ENCODE peak calls at places on chromosomes 4 and X, in nine cellular contexts. X is heart left ventricle; K is brain microvascular endothelial cell; M is MM.1S; C is cardiac muscle cell; T is HL-60; U is CD8-positive, alpha-beta T cell; G is H9; R is pancreas. E is an unnamed sample.

GRCh38 chr4:129926936-129927335 is 831.0 kb downstream of the C4orf33 start:
- DNase-seq in G (no peak), C (no peak), R (no peak), K (no peak), T (no peak), U (no peak), X (no peak), M (peak), E (no peak)

GRCh38 chr4:131603705-131604104 is 1545.4 kb upstream of the PCDH10 start:
- DNase-seq in T (no peak), K (no peak), G (no peak), U (no peak), C (no peak), X (no peak), R (no peak), M (no peak), E (no peak)

GRCh38 chr4:40685300-40685699 is 55.6 kb upstream of the RBM47 start:
- DNase-seq in C (no peak), K (peak), U (no peak), M (no peak), G (no peak), T (no peak), X (no peak), R (no peak), E (no peak)

GRCh38 chrX:104482757-104483156 is 83.2 kb upstream of the IL1RAPL2 start:
- DNase-seq in M (peak), U (no peak), X (no peak), G (no peak), T (no peak), K (no peak), C (no peak), R (no peak), E (no peak)

GRCh38 chrX:19811807-19812604 is 75.4 kb downstream of the SH3KBP1 start:
- DNase-seq in R (no peak), K (peak), M (no peak), G (no peak), C (no peak), T (peak), U (no peak), X (no peak), E (no peak)

GRCh38 chr4:8578717-8579116 is 1.5 kb upstream of the GPR78 start:
- DNase-seq in U (no peak), G (no peak), C (no peak), T (no peak), K (no peak), M (no peak), X (no peak), R (no peak), E (no peak)

GRCh38 chrX:56733459-56734046 is 4.5 kb downstream of the NBDY start:
- DNase-seq in M (peak), R (no peak), U (peak), T (peak), C (peak), K (peak), G (no peak), X (no peak), E (no peak)

GRCh38 chrX:21374163-21374993 is at the start of gene CNKSR2:
- DNase-seq in C (peak), G (peak), T (peak), M (peak), U (peak), R (peak), X (peak), K (peak), E (peak)

DNA sequence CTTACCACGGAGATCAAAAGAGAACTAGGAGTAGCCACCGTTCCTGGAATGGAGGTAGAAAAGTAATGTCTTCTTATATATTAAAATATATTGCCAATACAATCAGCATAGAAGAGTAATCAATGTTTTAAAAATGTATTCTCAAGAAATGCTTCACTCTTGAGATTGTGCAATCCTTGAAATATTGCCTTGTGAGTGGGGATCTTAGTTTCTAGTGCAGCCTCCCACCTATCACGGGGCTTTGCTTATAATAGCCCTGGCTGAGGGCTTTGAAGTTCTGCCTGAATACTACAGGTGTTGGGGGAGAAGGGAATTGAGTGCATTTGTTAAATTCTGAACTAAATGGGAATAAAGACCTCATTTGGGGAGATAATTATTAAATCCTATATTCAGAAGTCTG is 55.5 kb downstream of the VGLL1 start:
- DNase-seq in R (no peak), T (no peak), M (no peak), X (no peak), K (no peak), C (no peak), G (no peak), U (no peak), E (no peak)
- H3K27ac ChIP-seq in R (no peak), T (no peak), M (peak), X (no peak), K (no peak), C (no peak), G (no peak), U (no peak), E (no peak)

GRCh38 chrX:148133099-148133725 is 152.1 kb downstream of the FMR1NB start:
- DNase-seq in T (no peak), C (no peak), G (no peak), U (no peak), K (no peak), R (no peak), M (peak), X (no peak), E (no peak)
- TF ChIP-seq CTCF in T (no peak), C (no peak), G (peak), U (peak), K (no peak), R (no peak), M (no peak), X (no peak), E (no peak)

DNA sequence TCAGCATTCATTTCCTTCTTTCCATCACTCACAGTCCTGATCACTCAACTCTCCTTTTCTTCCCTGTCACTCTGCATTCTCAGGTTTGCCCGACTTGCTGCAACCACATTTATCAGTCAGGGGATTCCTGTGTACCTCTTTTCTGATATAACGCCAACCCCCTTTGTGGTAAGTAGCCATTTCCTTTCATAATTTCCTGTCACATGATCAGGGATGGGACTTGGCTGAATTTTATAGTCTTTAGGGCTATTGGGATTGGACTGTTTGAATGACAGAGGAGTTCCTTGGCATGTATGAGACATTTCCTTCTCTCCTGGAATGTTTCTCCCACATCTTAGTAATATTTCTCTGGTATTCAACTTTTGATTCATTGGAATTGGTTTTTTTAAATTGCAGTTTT is 11.0 kb downstream of the PGM2 start:
- DNase-seq in U (no peak), X (no peak), G (no peak), K (peak), M (no peak), C (no peak), T (peak), R (no peak), E (no peak)
- H3K27ac ChIP-seq in U (no peak), X (no peak), G (no peak), K (peak), M (no peak), C (no peak), T (no peak), R (no peak), E (peak)

DNA sequence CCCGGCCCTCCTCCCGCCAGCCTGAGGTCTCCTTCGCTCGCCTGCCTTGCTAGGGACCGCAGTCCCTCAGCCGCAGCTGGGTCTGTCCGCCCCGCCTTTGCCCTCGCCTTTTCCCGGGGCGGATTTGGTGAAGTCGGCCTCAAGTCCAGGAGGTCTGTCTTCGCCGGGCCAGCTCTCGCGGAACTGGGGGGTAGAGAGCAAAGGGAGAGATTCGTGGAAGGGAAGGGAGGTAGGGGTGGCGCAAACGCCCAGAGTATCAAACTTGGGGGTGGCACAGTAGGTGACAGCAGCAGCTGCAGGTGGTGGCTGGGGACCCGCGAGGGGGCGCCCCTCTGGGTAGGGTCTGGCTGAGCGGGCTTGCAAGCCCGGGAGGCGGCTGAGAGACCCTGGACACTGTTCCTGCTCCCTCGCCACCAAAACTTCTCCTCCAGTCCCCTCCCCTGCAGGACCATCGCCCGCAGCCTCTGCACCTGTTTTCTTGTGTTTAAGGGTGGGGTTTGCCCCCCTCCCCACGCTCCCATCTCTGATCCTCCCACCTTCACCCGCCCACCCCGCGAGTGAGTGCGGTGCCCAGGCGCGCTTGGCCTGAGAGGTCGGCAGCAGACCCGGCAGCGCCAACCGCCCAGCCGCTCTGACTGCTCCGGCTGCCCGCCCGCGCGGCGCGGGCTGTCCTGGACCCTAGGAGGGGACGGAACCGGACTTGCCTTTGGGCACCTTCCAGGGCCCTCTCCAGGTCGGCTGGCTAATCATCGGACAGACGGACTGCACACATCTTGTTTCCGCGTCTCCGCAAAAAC is at the start of gene NPY2R:
- DNase-seq in C (peak), R (peak), X (peak), G (peak), T (no peak), K (no peak), U (no peak), M (no peak), E (peak)
- TF ChIP-seq CTCF in C (no peak), R (no peak), X (no peak), G (peak), T (no peak), K (peak), U (no peak), M (no peak), E (no peak)